ENCODE peak calls at places on chromosomes 11 and 22, in seven cellular contexts. V is endothelial cell of umbilical vein, S is fibroblast of lung, W is PC-9, C is DND-41, O is OCI-LY7, P is keratinocyte. A is an unnamed sample.

GRCh38 chr11:74288161-74288560 is 23.3 kb downstream of the P4HA3 start:
- DNase-seq in S (peak; percentile 98), W (peak; percentile 32), C (no peak), P (peak; percentile 19), V (peak; percentile 90), O (no peak), A (peak; percentile 98)

GRCh38 chr11:86818466-86819282 is 18.3 kb downstream of the PRSS23 start:
- DNase-seq in W (no peak), O (peak; percentile 58), S (peak; percentile 73), V (peak; percentile 84), C (peak; percentile 7), P (no peak), A (peak; percentile 54)

GRCh38 chr22:42673898-42674390 is 24.8 kb upstream of the CYB5R3 start:
- DNase-seq in V (peak; percentile 47), P (no peak), C (no peak), O (no peak), S (peak; percentile 33), W (no peak), A (peak; percentile 25)

GRCh38 chr11:11871991-11872401 is 30.2 kb downstream of the USP47 start:
- DNase-seq in C (no peak), V (no peak), O (peak; percentile 11), S (no peak), P (no peak), W (no peak), A (no peak)

GRCh38 chr11:118917488-118918127 is 8.1 kb downstream of the BCL9L start:
- DNase-seq in S (peak; percentile 74), P (no peak), V (no peak), C (no peak), O (no peak), W (peak; percentile 57), A (peak; percentile 68)

GRCh38 chr11:101860694-101861371 is 54.0 kb upstream of the CEP126 start:
- DNase-seq in V (peak; percentile 58), O (peak; percentile 65), W (peak; percentile 30), P (no peak), C (peak; percentile 31), S (peak; percentile 55), A (peak; percentile 39)

GRCh38 chr22:35301370-35301874 is 1.7 kb downstream of the TOM1 start:
- DNase-seq in S (peak; percentile 98), W (peak; percentile 82), P (peak; percentile 42), C (no peak), O (no peak), V (no peak), A (peak; percentile 98)

GRCh38 chr11:975824-976223 is 50.2 kb downstream of the AP2A2 start:
- DNase-seq in P (no peak), W (no peak), O (peak; percentile 38), C (no peak), V (peak; percentile 44), S (peak; percentile 28), A (peak; percentile 10)

GRCh38 chr11:123430736-123431356 is 777 bp downstream of the GRAMD1B start:
- DNase-seq in P (no peak), V (peak; percentile 60), O (no peak), C (peak; percentile 73), W (peak; percentile 33), S (peak; percentile 47), A (peak; percentile 36)

GRCh38 chr22:11626422-11626773 is 3901.6 kb upstream of the OR11H1 start:
- DNase-seq in P (no peak), S (no peak), O (no peak), C (no peak), V (no peak), W (no peak), A (no peak)

GRCh38 chr22:30930228-30930627 is 38.3 kb downstream of the MORC2 start:
- DNase-seq in S (no peak), W (no peak), V (no peak), P (no peak), C (no peak), O (no peak), A (no peak)

GRCh38 chr22:30816413-30816812 is 121.7 kb downstream of the OSBP2 start:
- DNase-seq in W (no peak), C (no peak), V (no peak), S (no peak), P (no peak), O (no peak), A (no peak)

GRCh38 chr11:121907379-121907778 is 208.6 kb downstream of the BLID start:
- DNase-seq in W (no peak), S (no peak), V (no peak), C (no peak), O (no peak), P (no peak), A (no peak)

GRCh38 chr22:29947410-29948387 is 64.7 kb downstream of the MTMR3 start:
- DNase-seq in O (no peak), W (no peak), V (peak; percentile 23), C (no peak), S (peak; percentile 72), P (no peak), A (peak; percentile 67)

GRCh38 chr11:69931060-69931910 is 112.1 kb upstream of the FGF3 start:
- DNase-seq in C (no peak), P (no peak), W (no peak), O (no peak), V (no peak), S (no peak), A (no peak)

GRCh38 chr11:120735035-120735434 is 223.5 kb downstream of the GRIK4 start:
- DNase-seq in C (no peak), S (no peak), P (no peak), V (no peak), W (no peak), O (no peak), A (no peak)

GRCh38 chr11:30474151-30474954 is 111.8 kb downstream of the MPPED2 start:
- DNase-seq in O (no peak), V (no peak), C (no peak), P (no peak), S (no peak), W (no peak), A (no peak)

DNA sequence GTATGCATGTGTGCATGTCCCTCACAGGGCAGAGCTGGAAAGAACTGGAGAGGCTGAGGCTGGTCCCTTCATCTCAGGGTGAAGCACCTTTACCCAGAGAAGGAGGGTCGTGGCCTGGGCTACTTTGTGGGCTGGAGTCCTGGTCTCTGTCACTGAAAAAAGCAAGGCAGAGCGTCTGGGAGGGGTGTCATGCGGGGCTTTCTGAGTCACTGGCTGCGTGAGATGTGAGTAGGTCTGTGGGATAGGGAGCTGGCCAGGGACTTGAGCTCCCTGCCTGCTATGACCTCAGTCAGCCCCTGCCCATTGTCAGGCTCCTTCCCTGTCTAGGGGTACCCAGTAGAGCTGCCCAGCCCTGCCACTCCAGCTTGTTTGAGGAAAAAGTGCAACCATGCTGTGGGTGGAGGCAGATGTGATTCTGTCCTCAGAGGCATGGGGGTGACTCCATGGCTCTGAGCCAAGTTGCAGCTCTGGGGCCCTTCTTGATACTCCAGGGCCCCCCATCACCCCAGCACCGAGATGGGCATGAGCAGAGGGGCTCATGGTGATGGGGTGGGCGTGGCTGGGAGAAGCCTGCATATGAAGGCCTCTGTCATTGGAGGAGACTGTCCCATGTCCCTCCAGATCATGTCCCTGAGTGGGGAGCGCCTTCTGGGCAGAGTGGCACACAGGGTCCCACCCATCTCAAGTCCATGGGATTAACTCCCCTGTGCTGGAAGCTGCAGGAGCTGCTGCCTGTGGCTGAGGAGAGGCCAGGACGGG is 27.8 kb downstream of the KCNQ1 start:
- DNase-seq in O (no peak), P (no peak), S (no peak), C (no peak), V (no peak), W (no peak), A (no peak)
- H4K20me1 ChIP-seq in O (no peaks in the 10 kb centered on the region), P (no peaks in the 10 kb centered on the region), S (no peaks in the 10 kb centered on the region), C (peaks cover 19% of the 10 kb centered on the region), V (no peaks in the 10 kb centered on the region), W (no peaks in the 10 kb centered on the region), A (no peaks in the 10 kb centered on the region)

GRCh38 chr11:45392621-45393183 is 106.6 kb upstream of the SYT13 start:
- DNase-seq in C (no peak), W (no peak), P (no peak), V (no peak), O (no peak), S (no peak), A (no peak)

GRCh38 chr11:45392154-45392553 is 106.0 kb upstream of the SYT13 start:
- DNase-seq in C (no peak), O (no peak), S (no peak), V (no peak), W (no peak), P (no peak), A (no peak)

GRCh38 chr11:45388472-45388871 is 102.3 kb upstream of the SYT13 start:
- DNase-seq in O (no peak), C (no peak), V (no peak), W (no peak), S (no peak), P (no peak), A (no peak)

GRCh38 chr11:45391168-45391850 is 105.2 kb upstream of the SYT13 start:
- DNase-seq in P (no peak), O (no peak), C (no peak), V (no peak), W (no peak), S (no peak), A (no peak)

GRCh38 chr11:45390407-45390806 is 104.3 kb upstream of the SYT13 start:
- DNase-seq in W (no peak), O (no peak), C (no peak), V (no peak), P (no peak), S (no peak), A (no peak)
- H3K27ac ChIP-seq in W (no peak overlapping the region), O (no peak overlapping the region), C (no peak overlapping the region), V (no peak overlapping the region), P (no peak overlapping the region), S (no peak overlapping the region), A (no peak overlapping the region)

GRCh38 chr11:64875369-64876225 is 2.8 kb downstream of the EHD1 start:
- DNase-seq in C (no peak), S (no peak), W (no peak), O (peak; percentile 66), V (peak; percentile 20), P (no peak), A (no peak)

GRCh38 chr11:64877390-64878222 is 815 bp downstream of the EHD1 start:
- DNase-seq in V (peak; percentile 20), C (peak; percentile 53), O (peak; percentile 53), P (no peak), W (no peak), S (no peak), A (no peak)

GRCh38 chr11:64878223-64878493 is 263 bp downstream of the EHD1 start:
- DNase-seq in S (no peak), W (peak; percentile 49), C (no peak), V (no peak), P (no peak), O (no peak), A (no peak)

GRCh38 chr11:64876226-64876750 is 2.1 kb downstream of the EHD1 start:
- DNase-seq in P (no peak), W (no peak), C (no peak), O (no peak), V (peak; percentile 26), S (no peak), A (no peak)

GRCh38 chr11:64876835-64877341 is 1.5 kb downstream of the EHD1 start:
- DNase-seq in W (peak; percentile 97), S (peak; percentile 63), V (peak; percentile 38), O (no peak), C (no peak), P (no peak), A (no peak)
- H3K4me3 ChIP-seq in W (peak overlapping the region; percentile 68), S (peak overlapping the region; percentile 75), V (peak overlapping the region; percentile 74), O (peak overlapping the region; percentile 89), C (peak overlapping the region; percentile 100), P (peak overlapping the region; percentile 85), A (peak overlapping the region; percentile 96)

DNA sequence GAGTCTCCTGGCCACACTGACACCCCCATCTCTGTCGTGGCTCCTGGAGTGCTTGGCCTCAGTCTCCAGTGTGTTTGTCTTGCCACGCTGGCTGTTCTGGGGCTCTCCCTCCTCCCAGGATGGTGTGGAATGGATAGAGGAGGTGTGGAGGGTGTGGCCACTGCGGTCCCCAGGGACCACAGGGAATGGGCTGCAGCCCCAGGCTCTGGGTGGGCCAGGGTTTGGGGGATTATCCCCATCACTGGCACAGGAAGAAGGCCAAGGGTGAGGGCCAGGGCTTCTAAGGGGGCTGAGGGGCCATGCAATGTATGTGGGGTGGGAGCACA is 8.1 kb downstream of the GNAZ start:
- DNase-seq in O (no peak), C (no peak), S (no peak), V (no peak), P (no peak), W (no peak), A (no peak)
- H4K20me1 ChIP-seq in O (no peaks in the 10 kb centered on the region), C (peaks cover 8% of the 10 kb centered on the region), S (no peaks in the 10 kb centered on the region), V (no peaks in the 10 kb centered on the region), P (no peaks in the 10 kb centered on the region), W (no peaks in the 10 kb centered on the region), A (peaks cover 5% of the 10 kb centered on the region)

A was measured in astrocyte.